ENCODE peak calls at places on chromosomes 12 and 14, in ten cellular contexts. One of them, this sample, is unnamed.

GRCh38 chr14:102973706-102974280 is 51.3 kb downstream of the AMN start:
- DNase-seq in retina: no peak
- DNase-seq in GM12864: no peak
- DNase-seq in H54: no peak
- DNase-seq in GM04504: no peak
- DNase-seq in stimulated activated CD8-positive, alpha-beta memory T cell treated with anti-CD3 and anti-CD28 coated beads, Interleukin-12 subunit alpha, Interleukin-12 subunit beta, amount 100 ng/mL, for 4 hours: no peak
- DNase-seq in AG10803: no peak
- DNase-seq in stimulated activated CD4-positive, alpha-beta T cell treated with anti-CD3 and anti-CD28 coated beads, Interleukin-15, amount 100 ng/mL, for 1 hour: no peak
- DNase-seq in HFFc6: no peak
- DNase-seq in Jurkat, Clone E6-1: no peak
- DNase-seq in this sample: no peak

GRCh38 chr12:121996050-121996944 is 25.4 kb upstream of the BCL7A start:
- DNase-seq in retina: no peak
- DNase-seq in GM12864: no peak
- DNase-seq in H54: no peak
- DNase-seq in GM04504: no peak
- DNase-seq in stimulated activated CD8-positive, alpha-beta memory T cell treated with anti-CD3 and anti-CD28 coated beads, Interleukin-12 subunit alpha, Interleukin-12 subunit beta, amount 100 ng/mL, for 4 hours: no peak
- DNase-seq in AG10803: no peak
- DNase-seq in stimulated activated CD4-positive, alpha-beta T cell treated with anti-CD3 and anti-CD28 coated beads, Interleukin-15, amount 100 ng/mL, for 1 hour: no peak
- DNase-seq in HFFc6: no peak
- DNase-seq in Jurkat, Clone E6-1: no peak
- DNase-seq in this sample: no peak

GRCh38 chr12:64730585-64730964 is 28.6 kb downstream of the GNS start:
- DNase-seq in retina: no peak
- DNase-seq in GM12864: no peak
- DNase-seq in H54: no peak
- DNase-seq in GM04504: no peak
- DNase-seq in stimulated activated CD8-positive, alpha-beta memory T cell treated with anti-CD3 and anti-CD28 coated beads, Interleukin-12 subunit alpha, Interleukin-12 subunit beta, amount 100 ng/mL, for 4 hours: no peak
- DNase-seq in AG10803: no peak
- DNase-seq in stimulated activated CD4-positive, alpha-beta T cell treated with anti-CD3 and anti-CD28 coated beads, Interleukin-15, amount 100 ng/mL, for 1 hour: no peak
- DNase-seq in HFFc6: no peak
- DNase-seq in Jurkat, Clone E6-1: no peak
- DNase-seq in this sample: no peak

GRCh38 chr12:116975779-116976393 is 65.1 kb downstream of the FBXW8 start:
- DNase-seq in retina: no peak
- DNase-seq in GM12864: no peak
- DNase-seq in H54: no peak
- DNase-seq in GM04504: no peak
- DNase-seq in stimulated activated CD8-positive, alpha-beta memory T cell treated with anti-CD3 and anti-CD28 coated beads, Interleukin-12 subunit alpha, Interleukin-12 subunit beta, amount 100 ng/mL, for 4 hours: no peak
- DNase-seq in AG10803: peak; percentile 52
- DNase-seq in stimulated activated CD4-positive, alpha-beta T cell treated with anti-CD3 and anti-CD28 coated beads, Interleukin-15, amount 100 ng/mL, for 1 hour: no peak
- DNase-seq in HFFc6: peak; percentile 34
- DNase-seq in Jurkat, Clone E6-1: no peak
- DNase-seq in this sample: no peak

GRCh38 chr14:105881021-105881930 is 354.9 kb downstream of the TMEM121 start:
- DNase-seq in retina: no peak
- DNase-seq in GM12864: no peak
- DNase-seq in H54: no peak
- DNase-seq in GM04504: no peak
- DNase-seq in stimulated activated CD8-positive, alpha-beta memory T cell treated with anti-CD3 and anti-CD28 coated beads, Interleukin-12 subunit alpha, Interleukin-12 subunit beta, amount 100 ng/mL, for 4 hours: no peak
- DNase-seq in AG10803: no peak
- DNase-seq in stimulated activated CD4-positive, alpha-beta T cell treated with anti-CD3 and anti-CD28 coated beads, Interleukin-15, amount 100 ng/mL, for 1 hour: no peak
- DNase-seq in HFFc6: no peak
- DNase-seq in Jurkat, Clone E6-1: no peak
- DNase-seq in this sample: no peak

GRCh38 chr12:77888611-77889010 is 57.9 kb downstream of the NAV3 start:
- DNase-seq in retina: no peak
- DNase-seq in GM12864: no peak
- DNase-seq in H54: peak; percentile 9
- DNase-seq in GM04504: no peak
- DNase-seq in stimulated activated CD8-positive, alpha-beta memory T cell treated with anti-CD3 and anti-CD28 coated beads, Interleukin-12 subunit alpha, Interleukin-12 subunit beta, amount 100 ng/mL, for 4 hours: no peak
- DNase-seq in AG10803: peak; percentile 3
- DNase-seq in stimulated activated CD4-positive, alpha-beta T cell treated with anti-CD3 and anti-CD28 coated beads, Interleukin-15, amount 100 ng/mL, for 1 hour: no peak
- DNase-seq in HFFc6: peak; percentile 41
- DNase-seq in Jurkat, Clone E6-1: no peak
- DNase-seq in this sample: no peak

GRCh38 chr12:6552140-6552551 is 3.7 kb downstream of the IFFO1 start:
- DNase-seq in retina: no peak
- DNase-seq in GM12864: no peak
- DNase-seq in H54: no peak
- DNase-seq in GM04504: no peak
- DNase-seq in stimulated activated CD8-positive, alpha-beta memory T cell treated with anti-CD3 and anti-CD28 coated beads, Interleukin-12 subunit alpha, Interleukin-12 subunit beta, amount 100 ng/mL, for 4 hours: no peak
- DNase-seq in AG10803: peak; percentile 52
- DNase-seq in stimulated activated CD4-positive, alpha-beta T cell treated with anti-CD3 and anti-CD28 coated beads, Interleukin-15, amount 100 ng/mL, for 1 hour: no peak
- DNase-seq in HFFc6: no peak
- DNase-seq in Jurkat, Clone E6-1: no peak
- DNase-seq in this sample: no peak

GRCh38 chr12:7092229-7092985 is at the start of gene C1R:
- DNase-seq in retina: peak; percentile 81
- DNase-seq in GM12864: no peak
- DNase-seq in H54: peak; percentile 39
- DNase-seq in GM04504: peak; percentile 76
- DNase-seq in stimulated activated CD8-positive, alpha-beta memory T cell treated with anti-CD3 and anti-CD28 coated beads, Interleukin-12 subunit alpha, Interleukin-12 subunit beta, amount 100 ng/mL, for 4 hours: peak; percentile 32
- DNase-seq in AG10803: peak; percentile 90
- DNase-seq in stimulated activated CD4-positive, alpha-beta T cell treated with anti-CD3 and anti-CD28 coated beads, Interleukin-15, amount 100 ng/mL, for 1 hour: peak; percentile 38
- DNase-seq in HFFc6: peak; percentile 55
- DNase-seq in Jurkat, Clone E6-1: peak; percentile 48
- DNase-seq in this sample: peak; percentile 83

GRCh38 chr12:117189725-117190209 is 503 bp downstream of the FBXO21 start:
- DNase-seq in retina: peak; percentile 87
- DNase-seq in GM12864: no peak
- DNase-seq in H54: peak; percentile 55
- DNase-seq in GM04504: no peak
- DNase-seq in stimulated activated CD8-positive, alpha-beta memory T cell treated with anti-CD3 and anti-CD28 coated beads, Interleukin-12 subunit alpha, Interleukin-12 subunit beta, amount 100 ng/mL, for 4 hours: no peak
- DNase-seq in AG10803: peak; percentile 32
- DNase-seq in stimulated activated CD4-positive, alpha-beta T cell treated with anti-CD3 and anti-CD28 coated beads, Interleukin-15, amount 100 ng/mL, for 1 hour: no peak
- DNase-seq in HFFc6: peak; percentile 8
- DNase-seq in Jurkat, Clone E6-1: no peak
- DNase-seq in this sample: peak; percentile 20

GRCh38 chr12:52920937-52921336 is 16.1 kb upstream of the KRT8 start:
- DNase-seq in retina: no peak
- DNase-seq in GM12864: no peak
- DNase-seq in H54: no peak
- DNase-seq in GM04504: no peak
- DNase-seq in stimulated activated CD8-positive, alpha-beta memory T cell treated with anti-CD3 and anti-CD28 coated beads, Interleukin-12 subunit alpha, Interleukin-12 subunit beta, amount 100 ng/mL, for 4 hours: no peak
- DNase-seq in AG10803: peak; percentile 37
- DNase-seq in stimulated activated CD4-positive, alpha-beta T cell treated with anti-CD3 and anti-CD28 coated beads, Interleukin-15, amount 100 ng/mL, for 1 hour: no peak
- DNase-seq in HFFc6: peak; percentile 48
- DNase-seq in Jurkat, Clone E6-1: no peak
- DNase-seq in this sample: no peak

GRCh38 chr12:120709976-120710804 is at the start of gene UNC119B:
- DNase-seq in retina: peak; percentile 85
- DNase-seq in GM12864: no peak
- DNase-seq in H54: peak; percentile 79
- DNase-seq in GM04504: no peak
- DNase-seq in stimulated activated CD8-positive, alpha-beta memory T cell treated with anti-CD3 and anti-CD28 coated beads, Interleukin-12 subunit alpha, Interleukin-12 subunit beta, amount 100 ng/mL, for 4 hours: peak; percentile 62
- DNase-seq in AG10803: peak; percentile 47
- DNase-seq in stimulated activated CD4-positive, alpha-beta T cell treated with anti-CD3 and anti-CD28 coated beads, Interleukin-15, amount 100 ng/mL, for 1 hour: peak; percentile 58
- DNase-seq in HFFc6: peak; percentile 27
- DNase-seq in Jurkat, Clone E6-1: no peak
- DNase-seq in this sample: peak; percentile 86

GRCh38 chr12:26465419-26466097 is 270.2 kb downstream of the SSPN start:
- DNase-seq in retina: no peak
- DNase-seq in GM12864: no peak
- DNase-seq in H54: no peak
- DNase-seq in GM04504: no peak
- DNase-seq in stimulated activated CD8-positive, alpha-beta memory T cell treated with anti-CD3 and anti-CD28 coated beads, Interleukin-12 subunit alpha, Interleukin-12 subunit beta, amount 100 ng/mL, for 4 hours: no peak
- DNase-seq in AG10803: no peak
- DNase-seq in stimulated activated CD4-positive, alpha-beta T cell treated with anti-CD3 and anti-CD28 coated beads, Interleukin-15, amount 100 ng/mL, for 1 hour: no peak
- DNase-seq in HFFc6: no peak
- DNase-seq in Jurkat, Clone E6-1: no peak
- DNase-seq in this sample: no peak

GRCh38 chr14:65792208-65792905 is 379.8 kb downstream of the FUT8 start:
- DNase-seq in retina: no peak
- DNase-seq in GM12864: no peak
- DNase-seq in H54: peak; percentile 76
- DNase-seq in GM04504: no peak
- DNase-seq in stimulated activated CD8-positive, alpha-beta memory T cell treated with anti-CD3 and anti-CD28 coated beads, Interleukin-12 subunit alpha, Interleukin-12 subunit beta, amount 100 ng/mL, for 4 hours: no peak
- DNase-seq in AG10803: peak; percentile 43
- DNase-seq in stimulated activated CD4-positive, alpha-beta T cell treated with anti-CD3 and anti-CD28 coated beads, Interleukin-15, amount 100 ng/mL, for 1 hour: no peak
- DNase-seq in HFFc6: peak; percentile 73
- DNase-seq in Jurkat, Clone E6-1: no peak
- DNase-seq in this sample: no peak

GRCh38 chr14:93032301-93032929 is 83.3 kb downstream of the ITPK1 start:
- DNase-seq in retina: peak; percentile 57
- DNase-seq in GM12864: no peak
- DNase-seq in H54: no peak
- DNase-seq in GM04504: peak; percentile 9
- DNase-seq in stimulated activated CD8-positive, alpha-beta memory T cell treated with anti-CD3 and anti-CD28 coated beads, Interleukin-12 subunit alpha, Interleukin-12 subunit beta, amount 100 ng/mL, for 4 hours: no peak
- DNase-seq in AG10803: peak; percentile 56
- DNase-seq in stimulated activated CD4-positive, alpha-beta T cell treated with anti-CD3 and anti-CD28 coated beads, Interleukin-15, amount 100 ng/mL, for 1 hour: no peak
- DNase-seq in HFFc6: no peak
- DNase-seq in Jurkat, Clone E6-1: no peak
- DNase-seq in this sample: no peak

GRCh38 chr12:68784015-68784414 is 24.0 kb upstream of the MDM2 start:
- DNase-seq in retina: no peak
- DNase-seq in GM12864: no peak
- DNase-seq in H54: no peak
- DNase-seq in GM04504: no peak
- DNase-seq in stimulated activated CD8-positive, alpha-beta memory T cell treated with anti-CD3 and anti-CD28 coated beads, Interleukin-12 subunit alpha, Interleukin-12 subunit beta, amount 100 ng/mL, for 4 hours: no peak
- DNase-seq in AG10803: peak; percentile 16
- DNase-seq in stimulated activated CD4-positive, alpha-beta T cell treated with anti-CD3 and anti-CD28 coated beads, Interleukin-15, amount 100 ng/mL, for 1 hour: no peak
- DNase-seq in HFFc6: no peak
- DNase-seq in Jurkat, Clone E6-1: no peak
- DNase-seq in this sample: no peak

GRCh38 chr12:72346331-72346944 is 74.3 kb downstream of the TRHDE start:
- DNase-seq in retina: peak; percentile 83
- DNase-seq in GM12864: peak; percentile 21
- DNase-seq in H54: peak; percentile 11
- DNase-seq in GM04504: peak; percentile 66
- DNase-seq in stimulated activated CD8-positive, alpha-beta memory T cell treated with anti-CD3 and anti-CD28 coated beads, Interleukin-12 subunit alpha, Interleukin-12 subunit beta, amount 100 ng/mL, for 4 hours: no peak
- DNase-seq in AG10803: peak; percentile 61
- DNase-seq in stimulated activated CD4-positive, alpha-beta T cell treated with anti-CD3 and anti-CD28 coated beads, Interleukin-15, amount 100 ng/mL, for 1 hour: no peak
- DNase-seq in HFFc6: peak; percentile 75
- DNase-seq in Jurkat, Clone E6-1: peak; percentile 79
- DNase-seq in this sample: peak; percentile 57

GRCh38 chr12:24519759-24520158 is 429.1 kb downstream of the BCAT1 start:
- DNase-seq in retina: no peak
- DNase-seq in GM12864: no peak
- DNase-seq in H54: no peak
- DNase-seq in GM04504: no peak
- DNase-seq in stimulated activated CD8-positive, alpha-beta memory T cell treated with anti-CD3 and anti-CD28 coated beads, Interleukin-12 subunit alpha, Interleukin-12 subunit beta, amount 100 ng/mL, for 4 hours: no peak
- DNase-seq in AG10803: no peak
- DNase-seq in stimulated activated CD4-positive, alpha-beta T cell treated with anti-CD3 and anti-CD28 coated beads, Interleukin-15, amount 100 ng/mL, for 1 hour: no peak
- DNase-seq in HFFc6: no peak
- DNase-seq in Jurkat, Clone E6-1: no peak
- DNase-seq in this sample: no peak

GRCh38 chr14:77208266-77208978 is 26.8 kb downstream of the TMEM63C start:
- DNase-seq in retina: peak; percentile 67
- DNase-seq in GM12864: no peak
- DNase-seq in H54: peak; percentile 64
- DNase-seq in GM04504: peak; percentile 32
- DNase-seq in stimulated activated CD8-positive, alpha-beta memory T cell treated with anti-CD3 and anti-CD28 coated beads, Interleukin-12 subunit alpha, Interleukin-12 subunit beta, amount 100 ng/mL, for 4 hours: peak; percentile 5
- DNase-seq in AG10803: peak; percentile 56
- DNase-seq in stimulated activated CD4-positive, alpha-beta T cell treated with anti-CD3 and anti-CD28 coated beads, Interleukin-15, amount 100 ng/mL, for 1 hour: peak; percentile 12
- DNase-seq in HFFc6: peak; percentile 46
- DNase-seq in Jurkat, Clone E6-1: peak; percentile 27
- DNase-seq in this sample: peak; percentile 68

GRCh38 chr14:93269341-93270068 is 62.4 kb downstream of the UBR7 start:
- DNase-seq in retina: no peak
- DNase-seq in GM12864: peak; percentile 4
- DNase-seq in H54: peak; percentile 55
- DNase-seq in GM04504: peak; percentile 17
- DNase-seq in stimulated activated CD8-positive, alpha-beta memory T cell treated with anti-CD3 and anti-CD28 coated beads, Interleukin-12 subunit alpha, Interleukin-12 subunit beta, amount 100 ng/mL, for 4 hours: no peak
- DNase-seq in AG10803: peak; percentile 57
- DNase-seq in stimulated activated CD4-positive, alpha-beta T cell treated with anti-CD3 and anti-CD28 coated beads, Interleukin-15, amount 100 ng/mL, for 1 hour: no peak
- DNase-seq in HFFc6: peak; percentile 79
- DNase-seq in Jurkat, Clone E6-1: no peak
- DNase-seq in this sample: no peak

GRCh38 chr12:30792648-30793499 is 38.1 kb upstream of the CAPRIN2 start:
- DNase-seq in retina: peak; percentile 10
- DNase-seq in GM12864: no peak
- DNase-seq in H54: no peak
- DNase-seq in GM04504: no peak
- DNase-seq in stimulated activated CD8-positive, alpha-beta memory T cell treated with anti-CD3 and anti-CD28 coated beads, Interleukin-12 subunit alpha, Interleukin-12 subunit beta, amount 100 ng/mL, for 4 hours: no peak
- DNase-seq in AG10803: peak; percentile 25
- DNase-seq in stimulated activated CD4-positive, alpha-beta T cell treated with anti-CD3 and anti-CD28 coated beads, Interleukin-15, amount 100 ng/mL, for 1 hour: no peak
- DNase-seq in HFFc6: peak; percentile 33
- DNase-seq in Jurkat, Clone E6-1: no peak
- DNase-seq in this sample: no peak

GRCh38 chr12:2925322-2925995 is 33.7 kb upstream of the TEAD4 start:
- DNase-seq in retina: no peak
- DNase-seq in GM12864: no peak
- DNase-seq in H54: no peak
- DNase-seq in GM04504: no peak
- DNase-seq in stimulated activated CD8-positive, alpha-beta memory T cell treated with anti-CD3 and anti-CD28 coated beads, Interleukin-12 subunit alpha, Interleukin-12 subunit beta, amount 100 ng/mL, for 4 hours: no peak
- DNase-seq in AG10803: no peak
- DNase-seq in stimulated activated CD4-positive, alpha-beta T cell treated with anti-CD3 and anti-CD28 coated beads, Interleukin-15, amount 100 ng/mL, for 1 hour: no peak
- DNase-seq in HFFc6: peak; percentile 32
- DNase-seq in Jurkat, Clone E6-1: no peak
- DNase-seq in this sample: no peak

GRCh38 chr12:19382111-19382526 is 57.2 kb upstream of the AEBP2 start:
- DNase-seq in retina: no peak
- DNase-seq in GM12864: peak; percentile 25
- DNase-seq in H54: peak; percentile 74
- DNase-seq in GM04504: peak; percentile 46
- DNase-seq in stimulated activated CD8-positive, alpha-beta memory T cell treated with anti-CD3 and anti-CD28 coated beads, Interleukin-12 subunit alpha, Interleukin-12 subunit beta, amount 100 ng/mL, for 4 hours: peak; percentile 10
- DNase-seq in AG10803: peak; percentile 70
- DNase-seq in stimulated activated CD4-positive, alpha-beta T cell treated with anti-CD3 and anti-CD28 coated beads, Interleukin-15, amount 100 ng/mL, for 1 hour: no peak
- DNase-seq in HFFc6: peak; percentile 60
- DNase-seq in Jurkat, Clone E6-1: no peak
- DNase-seq in this sample: peak; percentile 29

This sample was measured in stimulated activated effector memory CD8-positive, alpha-beta T cell treated with anti-CD3 and anti-CD28 coated beads, Interleukin-12 subunit alpha, Interleukin-12 subunit beta, amount 100 ng/mL, for 72 hours.